ENCODE peak calls at places on chromosomes 1 and 21, in six cellular contexts. B, J, Q, Y, T and R are unnamed samples.

GRCh38 chr1:230268371-230269170 is 157.6 kb downstream of the PGBD5 start:
- DNase-seq in J (no peak), B (no peak), T (peak), Y (peak), Q (peak), R (no peak)

GRCh38 chr1:79848316-79848715 is 841.8 kb upstream of the ADGRL4 start:
- DNase-seq in Y (no peak), T (no peak), B (no peak), Q (no peak), J (no peak), R (no peak)

GRCh38 chr1:160853756-160854155 is 8.9 kb downstream of the CD244 start:
- DNase-seq in Y (no peak), B (no peak), T (no peak), Q (no peak), J (no peak), R (no peak)

GRCh38 chr1:208239518-208240381 is 4.4 kb downstream of the PLXNA2 start:
- DNase-seq in Q (no peak), B (no peak), Y (no peak), J (no peak), T (no peak), R (no peak)

GRCh38 chr1:203557390-203557789 is 63.4 kb downstream of the OPTC start:
- DNase-seq in Q (peak), B (no peak), Y (no peak), T (no peak), J (no peak), R (peak)

GRCh38 chr21:44002511-44002910 is 9.6 kb upstream of the TRAPPC10 start:
- DNase-seq in J (no peak), Q (no peak), T (no peak), B (no peak), Y (no peak), R (no peak)

GRCh38 chr1:234188454-234188792 is 184.8 kb upstream of the COA6 start:
- DNase-seq in Y (no peak), Q (no peak), J (peak), B (no peak), T (no peak), R (no peak)

GRCh38 chr1:15033264-15033663 is 120.3 kb upstream of the TMEM51 start:
- DNase-seq in B (no peak), Q (no peak), J (no peak), Y (peak), T (no peak), R (no peak)

GRCh38 chr1:56336972-56337371 is 242.4 kb downstream of the PLPP3 start:
- DNase-seq in B (no peak), Y (no peak), T (no peak), J (no peak), Q (no peak), R (no peak)

GRCh38 chr1:92043621-92044020 is 13.8 kb downstream of the EPHX4 start:
- DNase-seq in B (no peak), Y (no peak), T (no peak), Q (no peak), J (peak), R (no peak)

GRCh38 chr1:206666954-206667353 is 17.8 kb upstream of the MAPKAPK2 start:
- DNase-seq in Q (no peak), T (no peak), Y (no peak), B (no peak), J (no peak), R (no peak)

GRCh38 chr1:1230656-1231399 is 973 bp downstream of the SDF4 start:
- DNase-seq in Q (no peak), J (no peak), Y (no peak), B (no peak), T (peak), R (no peak)

GRCh38 chr21:17777321-17777720 is 41.8 kb downstream of the C21orf91 start:
- DNase-seq in Q (no peak), J (no peak), T (no peak), B (no peak), Y (no peak), R (no peak)

GRCh38 chr1:47418681-47419272 is 2.7 kb downstream of the FOXE3 start:
- DNase-seq in J (no peak), B (no peak), Q (no peak), Y (no peak), T (no peak), R (no peak)

GRCh38 chr1:119275145-119275929 is 93.2 kb upstream of the HAO2 start:
- DNase-seq in Y (peak), J (peak), B (peak), T (peak), Q (no peak), R (no peak)

GRCh38 chr1:94068831-94069648 is 51.9 kb downstream of the ABCA4 start:
- DNase-seq in B (no peak), T (peak), Y (peak), J (peak), Q (no peak), R (peak)

GRCh38 chr1:185045793-185046441 is 559 bp downstream of the RNF2 start:
- DNase-seq in Q (no peak), Y (no peak), J (peak), B (peak), T (peak), R (peak)

GRCh38 chr1:43704838-43705237 is 2.5 kb upstream of the ST3GAL3 start:
- DNase-seq in J (no peak), T (peak), Y (no peak), B (no peak), Q (no peak), R (no peak)

GRCh38 chr1:204475651-204476432 is 18.8 kb downstream of the PIK3C2B start:
- DNase-seq in Y (no peak), J (no peak), T (no peak), Q (no peak), B (no peak), R (no peak)

GRCh38 chr1:113929750-113930498 is 800 bp downstream of the HIPK1 start:
- DNase-seq in Q (peak), T (peak), Y (no peak), B (peak), J (no peak), R (peak)

GRCh38 chr1:70247768-70248167 is 26.6 kb downstream of the SRSF11 start:
- DNase-seq in J (no peak), Y (no peak), Q (no peak), T (no peak), B (no peak), R (no peak)

GRCh38 chr1:119409731-119410130 is 5.2 kb upstream of the HSD3B2 start:
- DNase-seq in J (no peak), T (no peak), Q (no peak), Y (no peak), B (no peak), R (no peak)

GRCh38 chr21:15744926-15745325 is 15.1 kb downstream of the USP25 start:
- DNase-seq in B (no peak), Q (no peak), J (no peak), T (no peak), Y (no peak), R (no peak)

GRCh38 chr1:86082183-86082582 is 74.4 kb downstream of the COL24A1 start:
- DNase-seq in Q (no peak), B (no peak), T (no peak), J (no peak), Y (no peak), R (no peak)

GRCh38 chr21:44780767-44781459 is 20.7 kb downstream of the UBE2G2 start:
- DNase-seq in Y (no peak), J (no peak), T (no peak), Q (no peak), B (no peak), R (no peak)